ENCODE peak calls at places on chromosomes 12 and 14, in ten cellular contexts. H, C, L, P, O, X, I, Y, G and M are unnamed samples.

GRCh38 chr12:26109343-26109841 is 15.4 kb downstream of the BHLHE41 start:
- DNase-seq in H (no peak), C (no peak), L (no peak), P (no peak), O (no peak), X (no peak), I (no peak), Y (no peak), G (no peak), M (no peak)

GRCh38 chr12:48717252-48717695 is 767 bp upstream of the CCNT1 start:
- DNase-seq in H (no peak), C (no peak), L (no peak), P (no peak), O (no peak), X (no peak), I (peak; percentile 13), Y (no peak), G (no peak), M (no peak)

GRCh38 chr12:15230751-15231150 is 9.5 kb upstream of the RERG start:
- DNase-seq in H (peak; percentile 26), C (no peak), L (no peak), P (no peak), O (no peak), X (no peak), I (no peak), Y (no peak), G (no peak), M (no peak)

GRCh38 chr14:52272375-52272774 is 4.9 kb downstream of the PTGDR start:
- DNase-seq in H (no peak), C (no peak), L (no peak), P (peak; percentile 6), O (no peak), X (peak; percentile 53), I (no peak), Y (peak; percentile 55), G (no peak), M (peak; percentile 40)

GRCh38 chr12:127558363-127558762 is 708.6 kb upstream of the TMEM132C start:
- DNase-seq in H (no peak), C (no peak), L (no peak), P (no peak), O (no peak), X (no peak), I (no peak), Y (no peak), G (no peak), M (no peak)

GRCh38 chr12:112304411-112304810 is 77.8 kb downstream of the HECTD4 start:
- DNase-seq in H (no peak), C (no peak), L (no peak), P (no peak), O (no peak), X (no peak), I (no peak), Y (no peak), G (no peak), M (no peak)

GRCh38 chr12:7859552-7859951 is 13.2 kb downstream of the SLC2A14 start:
- DNase-seq in H (no peak), C (no peak), L (no peak), P (no peak), O (no peak), X (no peak), I (no peak), Y (no peak), G (no peak), M (no peak)

GRCh38 chr14:83309833-83310232 is 1776.2 kb upstream of the SEL1L start:
- DNase-seq in H (no peak), C (no peak), L (no peak), P (no peak), O (no peak), X (no peak), I (no peak), Y (no peak), G (no peak), M (no peak)

GRCh38 chr12:87671757-87672156 is 357.4 kb downstream of the C12orf50 start:
- DNase-seq in H (no peak), C (no peak), L (no peak), P (no peak), O (no peak), X (no peak), I (no peak), Y (no peak), G (no peak), M (no peak)

GRCh38 chr12:132582582-132583279 is 27.7 kb downstream of the LRCOL1 start:
- DNase-seq in H (no peak), C (no peak), L (no peak), P (no peak), O (no peak), X (no peak), I (no peak), Y (no peak), G (no peak), M (no peak)

GRCh38 chr14:74599946-74600345 is 12.1 kb downstream of the LTBP2 start:
- DNase-seq in H (no peak), C (no peak), L (no peak), P (no peak), O (no peak), X (no peak), I (no peak), Y (no peak), G (no peak), M (no peak)

GRCh38 chr12:27333311-27334009 is 824 bp downstream of the BMAL2 start:
- DNase-seq in H (no peak), C (no peak), L (peak; percentile 30), P (peak; percentile 44), O (peak; percentile 38), X (peak; percentile 28), I (no peak), Y (peak; percentile 61), G (no peak), M (peak; percentile 9)

GRCh38 chr12:95258146-95258545 is 40.5 kb downstream of the VEZT start:
- DNase-seq in H (no peak), C (no peak), L (no peak), P (no peak), O (no peak), X (no peak), I (no peak), Y (no peak), G (no peak), M (no peak)

GRCh38 chr12:40794087-40794486 is 101.8 kb downstream of the CNTN1 start:
- DNase-seq in H (no peak), C (no peak), L (no peak), P (no peak), O (no peak), X (no peak), I (peak; percentile 89), Y (no peak), G (no peak), M (no peak)

GRCh38 chr12:105705765-105706164 is 375.3 kb downstream of the C12orf75 start:
- DNase-seq in H (peak; percentile 47), C (no peak), L (peak; percentile 4), P (no peak), O (no peak), X (peak; percentile 56), I (peak; percentile 39), Y (peak; percentile 54), G (no peak), M (no peak)

GRCh38 chr14:51784466-51784865 is 75.9 kb upstream of the GNG2 start:
- DNase-seq in H (no peak), C (no peak), L (no peak), P (no peak), O (no peak), X (no peak), I (no peak), Y (no peak), G (no peak), M (no peak)

GRCh38 chr14:75634848-75635247 is 25.8 kb downstream of the ERG28 start:
- DNase-seq in H (no peak), C (no peak), L (no peak), P (no peak), O (no peak), X (no peak), I (no peak), Y (no peak), G (no peak), M (no peak)

GRCh38 chr14:45621731-45622130 is 368.7 kb upstream of the MIS18BP1 start:
- DNase-seq in H (no peak), C (no peak), L (no peak), P (no peak), O (no peak), X (no peak), I (no peak), Y (no peak), G (no peak), M (no peak)

GRCh38 chr12:67331123-67331522 is 62.0 kb downstream of the CAND1 start:
- DNase-seq in H (no peak), C (no peak), L (no peak), P (no peak), O (no peak), X (no peak), I (no peak), Y (no peak), G (no peak), M (no peak)

GRCh38 chr12:117225179-117225578 is 34.9 kb upstream of the FBXO21 start:
- DNase-seq in H (no peak), C (no peak), L (no peak), P (no peak), O (no peak), X (no peak), I (no peak), Y (no peak), G (no peak), M (no peak)

GRCh38 chr14:36271939-36272907 is 48.2 kb downstream of the MBIP start:
- DNase-seq in H (no peak), C (no peak), L (no peak), P (peak; percentile 18), O (peak; percentile 13), X (no peak), I (no peak), Y (no peak), G (no peak), M (no peak)

GRCh38 chr12:123614531-123614930 is 12.6 kb downstream of the DDX55 start:
- DNase-seq in H (peak; percentile 14), C (no peak), L (no peak), P (no peak), O (no peak), X (no peak), I (peak; percentile 63), Y (no peak), G (no peak), M (no peak)

GRCh38 chr12:15688202-15688736 is 100.9 kb downstream of the EPS8 start:
- DNase-seq in H (peak; percentile 29), C (no peak), L (peak; percentile 54), P (no peak), O (no peak), X (no peak), I (peak; percentile 84), Y (peak; percentile 73), G (no peak), M (no peak)